ENCODE peak calls at places on chromosomes 5 and 9, in five cellular contexts. One of them, this sample, is unnamed.

GRCh38 chr5:134028496-134028895 is 23.7 kb upstream of the VDAC1 start:
- DNase-seq in AG10803: peak
- DNase-seq in neural crest cell: no peak
- DNase-seq in endodermal cell: no peak
- DNase-seq in dorsolateral prefrontal cortex: no peak
- DNase-seq in this sample: no peak

GRCh38 chr5:96602776-96603175 is 59.4 kb upstream of the CAST start:
- DNase-seq in AG10803: no peak
- DNase-seq in neural crest cell: no peak
- DNase-seq in endodermal cell: no peak
- DNase-seq in dorsolateral prefrontal cortex: no peak
- DNase-seq in this sample: no peak

GRCh38 chr9:114409103-114409780 is 21.5 kb upstream of the AKNA start:
- DNase-seq in AG10803: peak
- DNase-seq in neural crest cell: no peak
- DNase-seq in endodermal cell: peak
- DNase-seq in dorsolateral prefrontal cortex: no peak
- DNase-seq in this sample: no peak

GRCh38 chr5:179223528-179223927 is 121.7 kb downstream of the ADAMTS2 start:
- DNase-seq in AG10803: no peak
- DNase-seq in neural crest cell: no peak
- DNase-seq in endodermal cell: no peak
- DNase-seq in dorsolateral prefrontal cortex: no peak
- DNase-seq in this sample: no peak

GRCh38 chr5:24823625-24824024 is 178.8 kb upstream of the CDH10 start:
- DNase-seq in AG10803: no peak
- DNase-seq in neural crest cell: no peak
- DNase-seq in endodermal cell: peak
- DNase-seq in dorsolateral prefrontal cortex: no peak
- DNase-seq in this sample: no peak

GRCh38 chr5:78490709-78491485 is 130.5 kb downstream of the SCAMP1 start:
- DNase-seq in AG10803: no peak
- DNase-seq in neural crest cell: no peak
- DNase-seq in endodermal cell: no peak
- DNase-seq in dorsolateral prefrontal cortex: no peak
- DNase-seq in this sample: no peak

GRCh38 chr5:41009228-41009627 is 61.9 kb downstream of the MROH2B start:
- DNase-seq in AG10803: no peak
- DNase-seq in neural crest cell: no peak
- DNase-seq in endodermal cell: no peak
- DNase-seq in dorsolateral prefrontal cortex: no peak
- DNase-seq in this sample: no peak

GRCh38 chr9:110291921-110292575 is 35.7 kb upstream of the TXN start:
- DNase-seq in AG10803: no peak
- DNase-seq in neural crest cell: no peak
- DNase-seq in endodermal cell: peak
- DNase-seq in dorsolateral prefrontal cortex: no peak
- DNase-seq in this sample: no peak

GRCh38 chr9:71941998-71942567 is 30.6 kb downstream of the C9orf85 start:
- DNase-seq in AG10803: no peak
- DNase-seq in neural crest cell: no peak
- DNase-seq in endodermal cell: no peak
- DNase-seq in dorsolateral prefrontal cortex: no peak
- DNase-seq in this sample: no peak

GRCh38 chr9:126000731-126001580 is 253.8 kb downstream of the PBX3 start:
- DNase-seq in AG10803: no peak
- DNase-seq in neural crest cell: no peak
- DNase-seq in endodermal cell: no peak
- DNase-seq in dorsolateral prefrontal cortex: peak
- DNase-seq in this sample: no peak

GRCh38 chr5:150484964-150485769 is 22.8 kb upstream of the NDST1 start:
- DNase-seq in AG10803: no peak
- DNase-seq in neural crest cell: peak
- DNase-seq in endodermal cell: peak
- DNase-seq in dorsolateral prefrontal cortex: no peak
- DNase-seq in this sample: peak

GRCh38 chr5:180343110-180343845 is 9.9 kb downstream of the GFPT2 start:
- DNase-seq in AG10803: peak
- DNase-seq in neural crest cell: no peak
- DNase-seq in endodermal cell: peak
- DNase-seq in dorsolateral prefrontal cortex: peak
- DNase-seq in this sample: peak

GRCh38 chr5:54443264-54443663 is 12.2 kb upstream of the HSPB3 start:
- DNase-seq in AG10803: peak
- DNase-seq in neural crest cell: peak
- DNase-seq in endodermal cell: no peak
- DNase-seq in dorsolateral prefrontal cortex: no peak
- DNase-seq in this sample: peak
- TF ChIP-seq CTCF in AG10803: peak
- TF ChIP-seq CTCF in neural crest cell: peak
- TF ChIP-seq CTCF in endodermal cell: peak
- TF ChIP-seq CTCF in dorsolateral prefrontal cortex: peak
- TF ChIP-seq CTCF in this sample: peak

DNA sequence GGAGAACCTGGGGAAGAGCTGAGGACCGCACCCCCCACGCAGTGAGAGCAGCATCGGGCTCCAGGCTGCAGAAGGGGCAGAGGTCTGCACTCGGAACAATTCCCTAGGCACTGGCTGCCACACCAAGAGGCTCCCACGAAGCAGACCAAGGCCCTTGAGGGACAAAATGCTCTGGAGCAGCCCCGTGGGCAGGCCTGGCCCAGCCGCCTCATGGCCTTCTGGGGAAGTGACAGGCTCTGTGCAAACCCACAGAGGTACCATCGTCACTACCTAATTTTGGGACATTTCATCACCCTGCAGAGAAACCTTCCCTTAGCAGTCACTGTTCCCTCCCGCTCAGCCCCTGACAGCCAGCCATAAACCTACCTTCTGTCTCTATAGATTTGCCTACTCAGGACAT is 15.9 kb downstream of the FBXW5 start:
- DNase-seq in AG10803: no peak
- DNase-seq in neural crest cell: no peak
- DNase-seq in endodermal cell: no peak
- DNase-seq in dorsolateral prefrontal cortex: peak
- DNase-seq in this sample: no peak
- TF ChIP-seq CTCF in AG10803: no peak
- TF ChIP-seq CTCF in neural crest cell: no peak
- TF ChIP-seq CTCF in endodermal cell: peak
- TF ChIP-seq CTCF in dorsolateral prefrontal cortex: no peak
- TF ChIP-seq CTCF in this sample: no peak

DNA sequence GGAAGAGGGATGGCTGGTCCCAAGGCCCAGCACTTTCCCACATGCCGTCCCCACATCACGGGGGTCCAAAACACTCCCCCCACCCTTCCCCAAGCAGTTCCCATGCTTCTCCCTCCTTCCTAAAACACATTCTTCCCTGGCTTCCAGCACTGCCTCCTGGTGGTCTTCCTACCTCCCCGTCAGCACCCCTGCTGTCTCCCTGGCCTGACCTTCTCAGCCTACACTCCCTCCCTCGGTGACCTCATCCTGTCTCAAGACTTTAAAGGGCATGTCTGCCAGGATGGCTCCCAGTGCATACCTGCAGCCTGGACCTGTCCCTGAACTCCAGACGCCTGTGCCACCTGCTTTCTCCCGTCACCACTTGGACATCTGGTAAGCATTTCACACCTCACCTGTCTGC is 4.3 kb upstream of the NCS1 start:
- DNase-seq in AG10803: no peak
- DNase-seq in neural crest cell: no peak
- DNase-seq in endodermal cell: peak
- DNase-seq in dorsolateral prefrontal cortex: no peak
- DNase-seq in this sample: no peak
- TF ChIP-seq CTCF in AG10803: no peak
- TF ChIP-seq CTCF in neural crest cell: no peak
- TF ChIP-seq CTCF in endodermal cell: peak
- TF ChIP-seq CTCF in dorsolateral prefrontal cortex: no peak
- TF ChIP-seq CTCF in this sample: peak

GRCh38 chr9:133377721-133378216 is 1.6 kb downstream of the STKLD1 start:
- DNase-seq in AG10803: peak
- DNase-seq in neural crest cell: no peak
- DNase-seq in endodermal cell: no peak
- DNase-seq in dorsolateral prefrontal cortex: peak
- DNase-seq in this sample: no peak
- TF ChIP-seq CTCF in AG10803: no peak
- TF ChIP-seq CTCF in neural crest cell: no peak
- TF ChIP-seq CTCF in endodermal cell: no peak
- TF ChIP-seq CTCF in dorsolateral prefrontal cortex: no peak
- TF ChIP-seq CTCF in this sample: no peak

GRCh38 chr5:88786789-88787188 is 96.2 kb downstream of the MEF2C start:
- DNase-seq in AG10803: no peak
- DNase-seq in neural crest cell: no peak
- DNase-seq in endodermal cell: no peak
- DNase-seq in dorsolateral prefrontal cortex: no peak
- DNase-seq in this sample: no peak

GRCh38 chr5:88785396-88786216 is 97.4 kb downstream of the MEF2C start:
- DNase-seq in AG10803: peak
- DNase-seq in neural crest cell: no peak
- DNase-seq in endodermal cell: no peak
- DNase-seq in dorsolateral prefrontal cortex: no peak
- DNase-seq in this sample: peak

GRCh38 chr5:88786217-88786560 is 96.8 kb downstream of the MEF2C start:
- DNase-seq in AG10803: peak
- DNase-seq in neural crest cell: no peak
- DNase-seq in endodermal cell: no peak
- DNase-seq in dorsolateral prefrontal cortex: no peak
- DNase-seq in this sample: no peak

GRCh38 chr5:88792144-88792840 is 90.7 kb downstream of the MEF2C start:
- DNase-seq in AG10803: no peak
- DNase-seq in neural crest cell: no peak
- DNase-seq in endodermal cell: no peak
- DNase-seq in dorsolateral prefrontal cortex: no peak
- DNase-seq in this sample: no peak

GRCh38 chr5:88787856-88788255 is 95.1 kb downstream of the MEF2C start:
- DNase-seq in AG10803: no peak
- DNase-seq in neural crest cell: no peak
- DNase-seq in endodermal cell: no peak
- DNase-seq in dorsolateral prefrontal cortex: no peak
- DNase-seq in this sample: no peak
- TF ChIP-seq CTCF in AG10803: no peak
- TF ChIP-seq CTCF in neural crest cell: no peak
- TF ChIP-seq CTCF in endodermal cell: no peak
- TF ChIP-seq CTCF in dorsolateral prefrontal cortex: no peak
- TF ChIP-seq CTCF in this sample: no peak

GRCh38 chr9:133532937-133533668 is 1.4 kb upstream of the ADAMTSL2 start:
- DNase-seq in AG10803: peak
- DNase-seq in neural crest cell: peak
- DNase-seq in endodermal cell: peak
- DNase-seq in dorsolateral prefrontal cortex: peak
- DNase-seq in this sample: peak
- TF ChIP-seq CTCF in AG10803: peak
- TF ChIP-seq CTCF in neural crest cell: peak
- TF ChIP-seq CTCF in endodermal cell: peak
- TF ChIP-seq CTCF in dorsolateral prefrontal cortex: peak
- TF ChIP-seq CTCF in this sample: peak